ENCODE peak calls at places on chromosomes 12 and 14, in eight cellular contexts. A is aorta; S is GM23338; U is substantia nigra; R is right cardiac atrium; X is CD8-positive, alpha-beta T cell; O is hepatocyte; L is heart right ventricle. F is an unnamed sample.

GRCh38 chr14:24329736-24330135 is 5.1 kb downstream of the ADCY4 start:
- DNase-seq in A (peak), S (no peak), U (no peak), R (peak), X (peak), O (no peak), L (peak), F (no peak)

GRCh38 chr12:112347521-112347920 is 34.7 kb downstream of the HECTD4 start:
- DNase-seq in A (no peak), S (no peak), U (no peak), R (no peak), X (no peak), O (peak), L (no peak), F (no peak)

GRCh38 chr14:105493921-105494605 is 3.0 kb downstream of the TEDC1 start:
- DNase-seq in A (peak), S (no peak), U (no peak), R (no peak), X (no peak), O (peak), L (peak), F (no peak)

GRCh38 chr14:32713856-32714255 is 224.8 kb upstream of the NPAS3 start:
- DNase-seq in A (no peak), S (no peak), U (no peak), R (no peak), X (no peak), O (no peak), L (no peak), F (no peak)

GRCh38 chr12:41049033-41049432 is 139.1 kb upstream of the PDZRN4 start:
- DNase-seq in A (no peak), S (no peak), U (no peak), R (no peak), X (no peak), O (no peak), L (no peak), F (no peak)

GRCh38 chr12:79448816-79449215 is 241.9 kb downstream of the PAWR start:
- DNase-seq in A (no peak), S (peak), U (no peak), R (no peak), X (no peak), O (no peak), L (no peak), F (no peak)

GRCh38 chr12:52794479-52795331 is 1.2 kb downstream of the KRT3 start:
- DNase-seq in A (no peak), S (no peak), U (no peak), R (no peak), X (no peak), O (no peak), L (no peak), F (no peak)

GRCh38 chr14:24982472-24983155 is 67.3 kb downstream of the STXBP6 start:
- DNase-seq in A (no peak), S (no peak), U (no peak), R (no peak), X (no peak), O (peak), L (no peak), F (no peak)

GRCh38 chr12:46553911-46554310 is 181.3 kb upstream of the SLC38A2 start:
- DNase-seq in A (no peak), S (no peak), U (no peak), R (no peak), X (no peak), O (no peak), L (no peak), F (no peak)

GRCh38 chr14:23294734-23295561 is 7.7 kb downstream of the PPP1R3E start:
- DNase-seq in A (no peak), S (peak), U (peak), R (peak), X (no peak), O (peak), L (no peak), F (no peak)

GRCh38 chr14:57889245-57889644 is 23.4 kb upstream of the SLC35F4 start:
- DNase-seq in A (peak), S (no peak), U (peak), R (peak), X (no peak), O (peak), L (peak), F (no peak)

GRCh38 chr14:100619382-100620305 is 32.4 kb upstream of the BEGAIN start:
- DNase-seq in A (no peak), S (no peak), U (no peak), R (no peak), X (no peak), O (no peak), L (no peak), F (no peak)

GRCh38 chr12:118357327-118358007 is 15.2 kb downstream of the TAOK3 start:
- DNase-seq in A (no peak), S (no peak), U (no peak), R (no peak), X (no peak), O (peak), L (no peak), F (no peak)

GRCh38 chr12:71183018-71183417 is 25.2 kb upstream of the TSPAN8 start:
- DNase-seq in A (peak), S (no peak), U (no peak), R (no peak), X (no peak), O (peak), L (no peak), F (no peak)

GRCh38 chr12:33423706-33424105 is 15.9 kb downstream of the SYT10 start:
- DNase-seq in A (no peak), S (no peak), U (no peak), R (no peak), X (no peak), O (no peak), L (no peak), F (no peak)

GRCh38 chr14:58362798-58363412 is 32.8 kb upstream of the TOMM20L start:
- DNase-seq in A (no peak), S (peak), U (no peak), R (no peak), X (no peak), O (peak), L (no peak), F (no peak)

GRCh38 chr12:116266220-116266619 is 11.3 kb downstream of the MED13L start:
- DNase-seq in A (no peak), S (peak), U (no peak), R (no peak), X (no peak), O (peak), L (no peak), F (no peak)

GRCh38 chr12:84508943-84509342 is 403.7 kb downstream of the SLC6A15 start:
- DNase-seq in A (no peak), S (no peak), U (no peak), R (peak), X (no peak), O (no peak), L (no peak), F (no peak)

GRCh38 chr14:93044116-93044515 is 71.6 kb downstream of the ITPK1 start:
- DNase-seq in A (no peak), S (no peak), U (no peak), R (no peak), X (no peak), O (peak), L (no peak), F (no peak)

GRCh38 chr14:49920260-49920659 is 27.4 kb downstream of the ARF6 start:
- DNase-seq in A (no peak), S (no peak), U (no peak), R (no peak), X (no peak), O (no peak), L (no peak), F (no peak)

GRCh38 chr12:6764011-6764828 is 1.9 kb upstream of the PTMS start:
- DNase-seq in A (peak), S (peak), U (peak), R (peak), X (peak), O (peak), L (peak), F (peak)

GRCh38 chr14:41586237-41586636 is 20.4 kb upstream of the LRFN5 start:
- DNase-seq in A (no peak), S (no peak), U (no peak), R (no peak), X (no peak), O (no peak), L (no peak), F (no peak)

GRCh38 chr12:42936991-42937390 is 347.4 kb upstream of the PRICKLE1 start:
- DNase-seq in A (no peak), S (no peak), U (no peak), R (no peak), X (no peak), O (no peak), L (no peak), F (no peak)

GRCh38 chr14:21534576-21534975 is 8.4 kb upstream of the SALL2 start:
- DNase-seq in A (no peak), S (peak), U (no peak), R (no peak), X (no peak), O (no peak), L (no peak), F (no peak)

GRCh38 chr14:34181308-34181707 is 230.4 kb upstream of the EGLN3 start:
- DNase-seq in A (no peak), S (no peak), U (no peak), R (no peak), X (no peak), O (no peak), L (no peak), F (no peak)

GRCh38 chr12:108004368-108004767 is 124.7 kb upstream of the WSCD2 start:
- DNase-seq in A (no peak), S (peak), U (no peak), R (no peak), X (no peak), O (peak), L (no peak), F (no peak)

GRCh38 chr14:83006071-83006670 is 1472.5 kb upstream of the SEL1L start:
- DNase-seq in A (no peak), S (no peak), U (no peak), R (no peak), X (no peak), O (peak), L (no peak), F (no peak)

GRCh38 chr12:49413010-49413409 is 45.7 kb downstream of the SPATS2 start:
- DNase-seq in A (no peak), S (no peak), U (no peak), R (no peak), X (no peak), O (no peak), L (no peak), F (no peak)

GRCh38 chr12:112446008-112446725 is 27.4 kb downstream of the PTPN11 start:
- DNase-seq in A (no peak), S (no peak), U (no peak), R (no peak), X (no peak), O (no peak), L (no peak), F (no peak)

GRCh38 chr12:99111600-99111999 is 466.5 kb downstream of the APAF1 start:
- DNase-seq in A (no peak), S (peak), U (no peak), R (no peak), X (no peak), O (no peak), L (no peak), F (no peak)

GRCh38 chr12:2501464-2502181 is 293.1 kb upstream of the FKBP4 start:
- DNase-seq in A (no peak), S (no peak), U (no peak), R (peak), X (no peak), O (no peak), L (peak), F (no peak)

GRCh38 chr14:31159682-31160296 is 47.8 kb downstream of the HECTD1 start:
- DNase-seq in A (peak), S (no peak), U (no peak), R (no peak), X (no peak), O (peak), L (no peak), F (no peak)

GRCh38 chr12:90816353-90817089 is 138.5 kb downstream of the CCER1 start:
- DNase-seq in A (no peak), S (no peak), U (no peak), R (no peak), X (no peak), O (no peak), L (no peak), F (no peak)

GRCh38 chr12:13293086-13293485 is 96.6 kb downstream of the EMP1 start:
- DNase-seq in A (no peak), S (no peak), U (no peak), R (no peak), X (no peak), O (no peak), L (no peak), F (no peak)

GRCh38 chr12:13283867-13284266 is 87.3 kb downstream of the EMP1 start:
- DNase-seq in A (no peak), S (no peak), U (no peak), R (no peak), X (no peak), O (no peak), L (no peak), F (no peak)

GRCh38 chr12:13288501-13288900 is 92.0 kb downstream of the EMP1 start:
- DNase-seq in A (no peak), S (no peak), U (no peak), R (no peak), X (no peak), O (no peak), L (no peak), F (no peak)

GRCh38 chr12:13288937-13289643 is 92.6 kb downstream of the EMP1 start:
- DNase-seq in A (no peak), S (no peak), U (no peak), R (no peak), X (no peak), O (no peak), L (no peak), F (no peak)

DNA sequence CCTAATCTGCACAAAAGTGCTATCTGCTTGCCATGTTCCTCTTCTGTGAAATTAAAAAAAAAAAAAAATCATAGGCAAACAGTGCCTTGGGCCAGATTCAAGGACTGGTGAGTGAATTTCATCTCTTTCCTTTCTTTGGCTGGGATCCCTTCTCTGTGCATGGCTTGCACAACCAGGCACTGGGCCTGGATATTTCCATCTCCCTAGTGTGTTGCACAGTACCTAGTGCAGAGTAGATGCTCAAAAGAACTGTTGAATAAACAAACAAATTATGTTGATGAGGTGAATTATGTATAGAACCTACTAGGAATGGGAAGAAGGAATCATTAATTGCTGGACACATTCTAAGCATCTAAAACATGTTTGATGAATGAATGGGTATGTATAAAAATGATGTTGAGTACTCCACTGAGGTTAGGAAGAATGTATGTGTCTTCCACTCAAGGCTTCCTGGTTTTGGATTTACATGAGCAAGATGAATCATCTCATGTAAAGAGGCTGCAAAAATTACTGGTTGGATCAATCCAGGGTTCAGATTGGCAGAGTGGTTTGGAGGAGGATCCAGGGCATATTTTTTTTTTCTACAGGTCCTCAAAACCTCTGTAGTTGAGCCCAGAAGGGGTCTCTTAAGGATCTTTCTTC is 93.2 kb downstream of the EMP1 start:
- DNase-seq in A (no peak), S (no peak), U (no peak), R (peak), X (no peak), O (no peak), L (no peak), F (no peak)
- H3K27ac ChIP-seq in A (no peak), S (no peak), U (no peak), R (no peak), X (no peak), O (no peak), L (no peak), F (no peak)

GRCh38 chr12:131547560-131547959 is 163.3 kb upstream of the SFSWAP start:
- DNase-seq in A (no peak), S (no peak), U (no peak), R (no peak), X (no peak), O (no peak), L (no peak), F (no peak)
- H3K27ac ChIP-seq in A (no peak), S (no peak), U (no peak), R (no peak), X (no peak), O (no peak), L (no peak), F (no peak)

GRCh38 chr12:50922820-50923219 is 29.5 kb upstream of the HIGD1C start:
- DNase-seq in A (no peak), S (no peak), U (no peak), R (no peak), X (no peak), O (no peak), L (no peak), F (no peak)

GRCh38 chr12:50924439-50925341 is 27.7 kb upstream of the HIGD1C start:
- DNase-seq in A (peak), S (peak), U (peak), R (peak), X (no peak), O (peak), L (peak), F (peak)

GRCh38 chr12:50923361-50924130 is 28.8 kb upstream of the HIGD1C start:
- DNase-seq in A (no peak), S (no peak), U (no peak), R (no peak), X (no peak), O (no peak), L (no peak), F (no peak)

GRCh38 chr12:50925342-50925651 is 27.0 kb upstream of the HIGD1C start:
- DNase-seq in A (no peak), S (peak), U (no peak), R (no peak), X (no peak), O (no peak), L (no peak), F (no peak)

GRCh38 chr12:50924131-50924438 is 28.3 kb upstream of the HIGD1C start:
- DNase-seq in A (no peak), S (no peak), U (no peak), R (no peak), X (no peak), O (no peak), L (no peak), F (no peak)
- H3K27ac ChIP-seq in A (peak), S (peak), U (peak), R (peak), X (no peak), O (peak), L (peak), F (peak)

GRCh38 chr14:38836539-38836938 is 266.5 kb downstream of the SEC23A start:
- DNase-seq in A (no peak), S (no peak), U (no peak), R (no peak), X (no peak), O (no peak), L (no peak), F (no peak)
- H3K27ac ChIP-seq in A (no peak), S (no peak), U (peak), R (no peak), X (no peak), O (no peak), L (no peak), F (no peak)

DNA sequence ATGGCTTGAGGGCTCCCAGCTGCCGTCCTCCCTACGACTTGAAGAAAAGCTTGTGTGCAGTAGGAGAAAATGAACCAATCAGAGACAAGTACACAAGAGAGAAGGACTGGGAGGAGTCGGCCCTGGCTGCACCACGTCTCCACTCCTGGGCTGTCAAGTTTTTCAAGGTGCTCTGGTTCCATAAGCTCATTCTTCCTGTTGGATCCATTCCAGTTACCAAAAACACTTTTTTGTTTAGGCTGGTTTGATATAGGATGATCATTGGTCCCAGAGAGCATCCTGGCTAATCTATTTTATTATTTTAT is 2.8 kb upstream of the A2ML1 start:
- DNase-seq in A (no peak), S (peak), U (no peak), R (no peak), X (no peak), O (no peak), L (no peak), F (no peak)
- H3K27ac ChIP-seq in A (no peak), S (peak), U (no peak), R (no peak), X (no peak), O (no peak), L (no peak), F (no peak)

DNA sequence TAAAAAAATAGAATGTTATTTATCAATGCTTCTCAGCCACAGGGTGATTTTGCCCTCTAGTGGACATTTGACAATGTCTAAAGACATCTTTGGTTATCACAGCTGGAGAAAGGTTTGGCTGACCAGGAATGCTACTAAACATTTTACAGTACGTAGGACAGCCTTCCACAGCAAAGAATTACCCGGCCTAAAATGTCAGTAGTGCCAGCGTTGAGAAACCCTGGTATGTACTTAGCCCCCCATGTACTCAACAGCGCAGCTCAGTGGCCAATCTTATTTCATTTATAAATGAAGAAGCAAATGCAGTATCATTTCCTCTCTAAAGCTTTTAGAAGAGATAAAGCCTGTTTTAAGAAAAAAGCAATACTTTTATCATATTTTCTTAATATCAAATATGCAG is 5.8 kb downstream of the MARK3 start:
- DNase-seq in A (no peak), S (peak), U (no peak), R (no peak), X (peak), O (peak), L (no peak), F (no peak)
- H3K27ac ChIP-seq in A (no peak), S (no peak), U (no peak), R (peak), X (no peak), O (no peak), L (no peak), F (no peak)

GRCh38 chr12:27671865-27672264 is 24.4 kb upstream of the REP15 start:
- DNase-seq in A (no peak), S (no peak), U (no peak), R (no peak), X (no peak), O (no peak), L (no peak), F (no peak)

GRCh38 chr12:27672654-27673053 is 23.6 kb upstream of the REP15 start:
- DNase-seq in A (no peak), S (no peak), U (no peak), R (no peak), X (no peak), O (no peak), L (no peak), F (no peak)

GRCh38 chr12:27667540-27667939 is 28.7 kb upstream of the REP15 start:
- DNase-seq in A (peak), S (no peak), U (no peak), R (peak), X (no peak), O (no peak), L (no peak), F (no peak)

GRCh38 chr12:27674989-27675388 is 21.3 kb upstream of the REP15 start:
- DNase-seq in A (no peak), S (no peak), U (no peak), R (no peak), X (no peak), O (no peak), L (no peak), F (no peak)

DNA sequence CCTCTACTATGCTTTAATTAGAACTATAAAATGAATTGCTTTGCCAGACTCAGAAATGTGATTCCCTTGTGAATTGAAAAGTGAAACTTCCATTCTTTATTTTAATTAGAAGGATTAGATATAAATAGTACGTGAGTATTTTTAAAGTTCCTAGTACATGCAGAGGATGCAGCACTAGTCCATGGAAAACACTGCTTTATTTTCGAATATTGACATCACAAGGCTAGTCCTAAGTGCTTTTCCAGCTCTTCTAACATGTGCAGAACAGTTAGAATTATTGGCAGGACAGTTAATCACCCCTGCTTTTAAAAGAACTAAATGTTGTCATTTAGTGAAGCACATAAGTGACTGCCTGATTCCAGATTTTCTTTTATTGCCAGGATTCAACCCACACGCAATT is 23.0 kb upstream of the REP15 start:
- DNase-seq in A (no peak), S (no peak), U (no peak), R (no peak), X (no peak), O (no peak), L (no peak), F (no peak)
- H3K27ac ChIP-seq in A (no peak), S (no peak), U (no peak), R (no peak), X (no peak), O (no peak), L (peak), F (no peak)

GRCh38 chr14:89041245-89041585 is 216.8 kb downstream of the TTC8 start:
- DNase-seq in A (no peak), S (no peak), U (no peak), R (no peak), X (no peak), O (peak), L (peak), F (no peak)
- H3K27ac ChIP-seq in A (peak), S (no peak), U (peak), R (peak), X (no peak), O (peak), L (peak), F (peak)

GRCh38 chr14:61562321-61563161 is 132.8 kb upstream of the HIF1A start:
- DNase-seq in A (no peak), S (no peak), U (no peak), R (no peak), X (no peak), O (peak), L (no peak), F (no peak)
- H3K27ac ChIP-seq in A (peak), S (no peak), U (no peak), R (no peak), X (no peak), O (peak), L (peak), F (no peak)

F was measured in caudate nucleus.